ENCODE peak calls at places on chromosome 12, in ten cellular contexts. F, V, S, M, Q, G, A, B, T and W are unnamed samples.

GRCh38 chr12:68794653-68795253 is 13.2 kb upstream of the MDM2 start:
- DNase-seq in S (no peak), T (peak; percentile 68), M (peak; percentile 36), B (no peak), F (no peak), G (no peak), Q (peak; percentile 72), A (no peak), V (no peak), W (no peak)

GRCh38 chr12:120984351-120984898 is 6.1 kb downstream of the HNF1A start:
- DNase-seq in B (no peak), T (no peak), M (no peak), S (no peak), A (no peak), Q (no peak), V (no peak), G (no peak), F (no peak), W (no peak)

GRCh38 chr12:124681779-124682391 is 114.5 kb upstream of the NCOR2 start:
- DNase-seq in Q (peak; percentile 55), S (no peak), V (no peak), G (peak; percentile 80), F (no peak), M (peak; percentile 70), T (peak; percentile 87), A (no peak), B (no peak), W (peak; percentile 86)

GRCh38 chr12:62689042-62689839 is 222.6 kb downstream of the MON2 start:
- DNase-seq in F (no peak), A (no peak), Q (peak; percentile 18), B (no peak), V (no peak), T (peak; percentile 72), M (no peak), G (no peak), S (no peak), W (no peak)

GRCh38 chr12:1007276-1007675 is 16.3 kb downstream of the ERC1 start:
- DNase-seq in M (no peak), Q (no peak), T (no peak), F (no peak), V (no peak), G (no peak), B (no peak), S (no peak), A (no peak), W (no peak)

GRCh38 chr12:1350055-1350933 is 244.1 kb downstream of the FBXL14 start:
- DNase-seq in Q (peak; percentile 93), F (no peak), T (peak; percentile 97), B (no peak), G (peak; percentile 83), V (no peak), S (no peak), A (peak; percentile 71), M (peak; percentile 89), W (no peak)

GRCh38 chr12:74317078-74317581 is 220.5 kb upstream of the ATXN7L3B start:
- DNase-seq in F (no peak), V (no peak), T (peak; percentile 16), Q (peak; percentile 80), G (no peak), A (no peak), M (peak; percentile 49), S (peak; percentile 18), B (peak; percentile 47), W (no peak)

GRCh38 chr12:24494401-24494800 is 454.5 kb downstream of the BCAT1 start:
- DNase-seq in S (no peak), A (no peak), G (no peak), Q (no peak), T (peak; percentile 56), F (no peak), M (no peak), V (no peak), B (no peak), W (no peak)

GRCh38 chr12:68617160-68617926 is 6.6 kb downstream of the RAP1B start:
- DNase-seq in A (peak; percentile 44), F (no peak), T (no peak), M (no peak), G (no peak), Q (peak; percentile 78), V (no peak), B (no peak), S (no peak), W (no peak)